ENCODE peak calls at places on chromosomes 3 and 15, in five cellular contexts. A is OCI-LY7; E is pancreas; U is uterus; Z is activated CD4-positive, alpha-beta T cell treated with anti-CD3 and anti-CD28 coated beads, Interleukin-2, amount 10 ng/mL, durations not matched to agents 7 days and 5 days. Y is an unnamed sample.

GRCh38 chr3:46098319-46098761 is 71.1 kb upstream of the XCR1 start:
- DNase-seq in A (peak), E (peak), U (peak), Z (peak), Y (peak)

GRCh38 chr3:11558002-11558401 is 85.7 kb downstream of the VGLL4 start:
- DNase-seq in A (no peak), E (no peak), U (no peak), Z (no peak), Y (no peak)

GRCh38 chr3:184042617-184043016 is 10.2 kb upstream of the HTR3C start:
- DNase-seq in A (no peak), E (no peak), U (no peak), Z (no peak), Y (no peak)

GRCh38 chr3:115790759-115791158 is 167.4 kb downstream of the GAP43 start:
- DNase-seq in A (no peak), E (no peak), U (no peak), Z (peak), Y (peak)

GRCh38 chr3:154684021-154684420 is 254.0 kb upstream of the GPR149 start:
- DNase-seq in A (peak), E (no peak), U (no peak), Z (no peak), Y (no peak)

GRCh38 chr15:71559098-71559497 is 251.3 kb upstream of the NR2E3 start:
- DNase-seq in A (no peak), E (no peak), U (no peak), Z (no peak), Y (no peak)

GRCh38 chr3:169232863-169233262 is 430.6 kb downstream of the MECOM start:
- DNase-seq in A (no peak), E (no peak), U (no peak), Z (no peak), Y (no peak)

GRCh38 chr15:93179072-93179471 is 90.1 kb upstream of the RGMA start:
- DNase-seq in A (peak), E (peak), U (no peak), Z (no peak), Y (peak)

GRCh38 chr15:77012868-77013267 is 17.9 kb downstream of the PSTPIP1 start:
- DNase-seq in A (no peak), E (no peak), U (no peak), Z (peak), Y (no peak)

GRCh38 chr3:137105277-137105977 is 147.6 kb downstream of the IL20RB start:
- DNase-seq in A (peak), E (no peak), U (no peak), Z (peak), Y (peak)

GRCh38 chr15:74438696-74439316 is 5.0 kb upstream of the SEMA7A start:
- DNase-seq in A (peak), E (peak), U (peak), Z (peak), Y (peak)

GRCh38 chr3:113626513-113627371 is 69.7 kb downstream of the USF3 start:
- DNase-seq in A (peak), E (peak), U (peak), Z (no peak), Y (peak)

GRCh38 chr3:112597945-112598344 is 36.1 kb downstream of the SLC35A5 start:
- DNase-seq in A (no peak), E (no peak), U (no peak), Z (no peak), Y (no peak)

GRCh38 chr3:120559228-120560061 is 36.7 kb upstream of the NDUFB4 start:
- DNase-seq in A (no peak), E (no peak), U (peak), Z (no peak), Y (peak)

GRCh38 chr15:67091073-67091965 is 25.9 kb downstream of the SMAD3 start:
- DNase-seq in A (no peak), E (peak), U (peak), Z (peak), Y (peak)

GRCh38 chr15:60384052-60384451 is 13.7 kb downstream of the ANXA2 start:
- DNase-seq in A (no peak), E (no peak), U (no peak), Z (no peak), Y (no peak)

GRCh38 chr3:100041328-100041749 is 73.0 kb downstream of the FILIP1L start:
- DNase-seq in A (no peak), E (no peak), U (no peak), Z (no peak), Y (no peak)

GRCh38 chr15:41493205-41493901 is at the start of gene ITPKA:
- DNase-seq in A (peak), E (peak), U (peak), Z (peak), Y (peak)